ENCODE peak calls at places on chromosomes 12 and 14, in four cellular contexts. One of them, this sample, is unnamed.

GRCh38 chr12:64531665-64532334 is 78.5 kb upstream of the RASSF3 start:
- DNase-seq in left ventricle myocardium inferior: no peak
- DNase-seq in activated CD8-positive, alpha-beta memory T cell treated with anti-CD3 and anti-CD28 coated beads for 1 hour: no peak
- DNase-seq in mesendoderm: peak; percentile 57
- DNase-seq in this sample: peak; percentile 68

GRCh38 chr14:99537399-99537798 is 56.2 kb downstream of the CCNK start:
- DNase-seq in left ventricle myocardium inferior: peak; percentile 41
- DNase-seq in activated CD8-positive, alpha-beta memory T cell treated with anti-CD3 and anti-CD28 coated beads for 1 hour: no peak
- DNase-seq in mesendoderm: peak; percentile 83
- DNase-seq in this sample: peak; percentile 89

GRCh38 chr12:76266797-76267196 is 81.4 kb downstream of the BBS10 start:
- DNase-seq in left ventricle myocardium inferior: peak; percentile 48
- DNase-seq in activated CD8-positive, alpha-beta memory T cell treated with anti-CD3 and anti-CD28 coated beads for 1 hour: no peak
- DNase-seq in mesendoderm: peak; percentile 89
- DNase-seq in this sample: no peak

GRCh38 chr14:22981090-22982012 is 1.0 kb downstream of the AJUBA start:
- DNase-seq in left ventricle myocardium inferior: no peak
- DNase-seq in activated CD8-positive, alpha-beta memory T cell treated with anti-CD3 and anti-CD28 coated beads for 1 hour: no peak
- DNase-seq in mesendoderm: peak; percentile 62
- DNase-seq in this sample: peak; percentile 81

GRCh38 chr12:54587315-54587821 is 1.1 kb downstream of the PPP1R1A start:
- DNase-seq in left ventricle myocardium inferior: peak; percentile 52
- DNase-seq in activated CD8-positive, alpha-beta memory T cell treated with anti-CD3 and anti-CD28 coated beads for 1 hour: no peak
- DNase-seq in mesendoderm: no peak
- DNase-seq in this sample: peak; percentile 60

GRCh38 chr12:10278104-10278503 is 29.6 kb upstream of the KLRD1 start:
- DNase-seq in left ventricle myocardium inferior: no peak
- DNase-seq in activated CD8-positive, alpha-beta memory T cell treated with anti-CD3 and anti-CD28 coated beads for 1 hour: no peak
- DNase-seq in mesendoderm: no peak
- DNase-seq in this sample: no peak

GRCh38 chr12:80045594-80045993 is 53.7 kb upstream of the OTOGL start:
- DNase-seq in left ventricle myocardium inferior: no peak
- DNase-seq in activated CD8-positive, alpha-beta memory T cell treated with anti-CD3 and anti-CD28 coated beads for 1 hour: no peak
- DNase-seq in mesendoderm: no peak
- DNase-seq in this sample: no peak

GRCh38 chr12:48002773-48003218 is 1.5 kb downstream of the COL2A1 start:
- DNase-seq in left ventricle myocardium inferior: no peak
- DNase-seq in activated CD8-positive, alpha-beta memory T cell treated with anti-CD3 and anti-CD28 coated beads for 1 hour: no peak
- DNase-seq in mesendoderm: peak; percentile 45
- DNase-seq in this sample: peak; percentile 72

GRCh38 chr12:47509398-47509851 is 196.4 kb downstream of the RPAP3 start:
- DNase-seq in left ventricle myocardium inferior: no peak
- DNase-seq in activated CD8-positive, alpha-beta memory T cell treated with anti-CD3 and anti-CD28 coated beads for 1 hour: no peak
- DNase-seq in mesendoderm: no peak
- DNase-seq in this sample: no peak